ENCODE peak calls at places on chromosomes 13 and 19, in eight cellular contexts. R, O, G, X, U, I, A and T are unnamed samples.

GRCh38 chr19:6718741-6719539 is 1.5 kb downstream of the C3 start:
- DNase-seq in R (peak), O (peak), G (no peak), X (no peak), U (no peak), I (peak), A (no peak), T (no peak)

GRCh38 chr19:6852001-6852400 is 35.4 kb upstream of the ADGRE1 start:
- DNase-seq in R (no peak), O (no peak), G (no peak), X (no peak), U (no peak), I (no peak), A (no peak), T (no peak)

GRCh38 chr13:50244913-50245574 is 229.8 kb downstream of the KCNRG start:
- DNase-seq in R (no peak), O (peak), G (no peak), X (peak), U (peak), I (no peak), A (no peak), T (no peak)

GRCh38 chr13:110626510-110626909 is 11.2 kb downstream of the NAXD start:
- DNase-seq in R (no peak), O (no peak), G (no peak), X (no peak), U (no peak), I (no peak), A (no peak), T (no peak)

GRCh38 chr19:18340990-18341868 is 831 bp downstream of the PGPEP1 start:
- DNase-seq in R (peak), O (no peak), G (peak), X (peak), U (peak), I (peak), A (peak), T (peak)

GRCh38 chr19:4573682-4574081 is 14.2 kb upstream of the SEMA6B start:
- DNase-seq in R (no peak), O (no peak), G (no peak), X (no peak), U (no peak), I (no peak), A (no peak), T (no peak)

GRCh38 chr13:57314897-57315520 is 148.0 kb downstream of the PRR20E start:
- DNase-seq in R (no peak), O (no peak), G (no peak), X (no peak), U (no peak), I (no peak), A (no peak), T (no peak)

GRCh38 chr19:2167896-2168618 is 4.3 kb downstream of the DOT1L start:
- DNase-seq in R (peak), O (no peak), G (peak), X (peak), U (peak), I (peak), A (no peak), T (peak)

GRCh38 chr19:35642312-35642711 is 767 bp downstream of the ETV2 start:
- DNase-seq in R (no peak), O (no peak), G (no peak), X (no peak), U (no peak), I (no peak), A (no peak), T (no peak)
- TF ChIP-seq POLR2A in R (no peak), O (no peak), G (no peak), X (no peak), U (no peak), I (no peak), A (no peak), T (no peak)

DNA sequence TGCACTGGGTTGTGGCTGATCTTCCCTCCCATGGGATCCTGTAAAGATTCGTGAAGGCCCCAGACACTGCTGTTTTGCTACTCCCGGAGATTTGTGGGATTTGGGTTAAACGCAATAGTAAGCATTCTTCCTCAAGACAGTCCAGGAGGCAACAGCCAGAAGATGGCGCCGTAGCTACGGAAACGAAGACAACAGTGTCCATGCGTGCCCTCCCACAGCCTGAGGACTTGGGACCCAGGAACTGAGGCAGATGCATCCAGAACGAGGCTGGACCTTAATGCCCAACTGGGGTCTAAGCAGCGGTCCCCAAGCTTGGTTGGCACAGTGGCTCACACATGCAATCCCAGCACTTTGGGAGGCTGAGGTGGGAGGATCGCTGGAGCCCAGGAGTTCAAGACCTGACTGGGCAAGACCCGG is 57.6 kb upstream of the ZNF507 start:
- DNase-seq in R (peak), O (peak), G (peak), X (peak), U (peak), I (peak), A (peak), T (peak)
- TF ChIP-seq CTCF in R (peak), O (peak), G (peak), X (peak), U (peak), I (peak), A (no peak), T (peak)

GRCh38 chr13:74111901-74112824 is 22.0 kb downstream of the KLF12 start:
- DNase-seq in R (no peak), O (no peak), G (no peak), X (no peak), U (no peak), I (no peak), A (no peak), T (no peak)

GRCh38 chr13:74114202-74114601 is 20.0 kb downstream of the KLF12 start:
- DNase-seq in R (no peak), O (no peak), G (no peak), X (no peak), U (peak), I (no peak), A (no peak), T (no peak)

GRCh38 chr13:74114641-74115040 is 19.6 kb downstream of the KLF12 start:
- DNase-seq in R (no peak), O (no peak), G (no peak), X (no peak), U (no peak), I (no peak), A (no peak), T (no peak)

GRCh38 chr13:74117207-74117705 is 16.9 kb downstream of the KLF12 start:
- DNase-seq in R (no peak), O (no peak), G (no peak), X (no peak), U (no peak), I (no peak), A (no peak), T (no peak)

DNA sequence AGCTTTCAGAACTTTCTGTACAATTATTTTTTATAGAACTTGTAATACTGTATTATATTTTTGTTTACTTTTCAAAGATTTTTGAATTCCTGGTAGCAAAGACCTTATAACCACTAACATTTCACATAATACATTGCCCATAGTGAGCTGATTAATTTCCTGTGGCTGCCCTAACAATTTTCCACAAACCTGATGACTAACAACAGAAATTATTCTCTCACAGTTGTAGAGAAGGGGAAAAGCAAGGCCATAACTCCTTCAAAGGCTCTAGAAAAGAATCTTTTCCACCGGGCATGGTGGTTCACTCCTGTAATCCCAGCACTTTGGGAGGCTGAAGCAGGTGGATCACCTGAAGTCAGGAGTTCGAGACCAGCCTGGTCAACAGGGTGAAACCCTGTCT is 19.1 kb downstream of the KLF12 start:
- DNase-seq in R (no peak), O (no peak), G (no peak), X (no peak), U (peak), I (no peak), A (no peak), T (no peak)
- H3K27ac ChIP-seq in R (no peak), O (no peak), G (no peak), X (no peak), U (peak), I (no peak), A (no peak), T (no peak)

GRCh38 chr19:40603071-40603718 is 2.0 kb downstream of the LTBP4 start:
- DNase-seq in R (no peak), O (no peak), G (no peak), X (no peak), U (peak), I (no peak), A (no peak), T (no peak)

GRCh38 chr19:40605201-40605971 is 4.2 kb downstream of the LTBP4 start:
- DNase-seq in R (peak), O (peak), G (peak), X (peak), U (peak), I (peak), A (peak), T (peak)

GRCh38 chr19:40604647-40605200 is 3.6 kb downstream of the LTBP4 start:
- DNase-seq in R (no peak), O (no peak), G (peak), X (no peak), U (no peak), I (no peak), A (peak), T (peak)

GRCh38 chr19:40601061-40601973 is at the start of gene LTBP4:
- DNase-seq in R (no peak), O (no peak), G (peak), X (no peak), U (no peak), I (peak), A (peak), T (peak)

GRCh38 chr19:40603719-40604646 is 2.8 kb downstream of the LTBP4 start:
- DNase-seq in R (peak), O (peak), G (peak), X (peak), U (peak), I (peak), A (peak), T (peak)
- TF ChIP-seq POLR2A in R (peak), O (no peak), G (peak), X (no peak), U (no peak), I (peak), A (no peak), T (peak)

GRCh38 chr19:13363235-13363634 is 143.0 kb downstream of the CACNA1A start:
- DNase-seq in R (no peak), O (no peak), G (no peak), X (no peak), U (no peak), I (no peak), A (no peak), T (no peak)

GRCh38 chr19:13370948-13371347 is 135.3 kb downstream of the CACNA1A start:
- DNase-seq in R (no peak), O (no peak), G (no peak), X (no peak), U (no peak), I (no peak), A (no peak), T (no peak)

GRCh38 chr19:13363954-13364353 is 142.3 kb downstream of the CACNA1A start:
- DNase-seq in R (no peak), O (no peak), G (no peak), X (no peak), U (no peak), I (no peak), A (no peak), T (no peak)

DNA sequence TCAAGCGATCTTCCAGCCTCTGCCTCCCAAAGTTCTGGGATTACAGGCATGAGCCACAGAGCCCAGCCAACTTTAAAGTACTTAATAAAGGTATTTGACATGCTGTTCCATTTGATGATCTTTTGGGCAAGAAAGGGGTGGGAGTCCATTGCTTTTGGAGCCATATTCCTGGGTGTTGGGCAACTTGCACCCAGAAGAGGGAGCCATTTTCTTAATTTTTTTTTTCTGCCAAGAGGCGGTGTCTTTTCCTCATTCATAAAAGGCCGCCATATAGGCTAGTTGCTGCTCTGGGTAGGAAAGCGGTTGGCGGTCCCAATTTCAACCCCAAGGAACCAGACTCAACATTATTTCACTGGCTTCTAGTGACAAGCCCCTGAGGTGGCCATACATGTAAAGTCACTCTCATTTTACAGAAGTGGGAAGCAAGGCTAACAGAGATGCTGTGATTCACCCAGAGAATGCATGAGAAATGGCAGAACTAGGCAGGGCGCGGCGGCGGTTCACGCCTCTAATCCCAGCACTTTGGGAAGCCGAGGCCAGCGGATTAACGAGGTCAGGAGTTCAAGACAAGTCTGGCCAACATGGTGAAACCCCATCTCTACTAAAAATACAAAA is 139.6 kb downstream of the CACNA1A start:
- DNase-seq in R (no peak), O (peak), G (no peak), X (no peak), U (peak), I (no peak), A (no peak), T (no peak)
- TF ChIP-seq CTCF in R (no peak), O (peak), G (no peak), X (no peak), U (peak), I (peak), A (no peak), T (no peak)

DNA sequence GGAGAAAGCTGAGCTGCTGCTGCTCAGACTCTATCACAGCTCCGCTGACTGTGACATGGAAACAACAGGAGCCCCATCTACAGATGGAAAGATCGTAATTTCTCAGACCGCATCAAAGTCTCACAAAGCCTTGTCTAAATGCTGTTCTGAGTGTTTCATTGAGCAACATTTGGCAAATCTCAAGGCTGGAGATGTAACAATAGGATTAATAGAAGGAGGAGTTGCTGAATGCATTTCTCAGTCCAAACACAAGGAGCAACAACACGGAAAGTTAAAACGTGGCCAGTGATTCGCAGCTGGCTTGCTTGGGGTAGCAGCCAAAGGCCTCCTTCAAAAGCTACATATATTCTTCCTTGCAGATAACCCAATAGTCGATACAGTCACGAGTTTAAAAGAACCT is 55.7 kb downstream of the MRPL57 start:
- DNase-seq in R (no peak), O (no peak), G (no peak), X (no peak), U (peak), I (no peak), A (peak), T (peak)
- H3K27ac ChIP-seq in R (no peak), O (no peak), G (peak), X (no peak), U (no peak), I (no peak), A (no peak), T (no peak)